ENCODE peak calls at places on chromosomes 7 and 10, in nine cellular contexts. One of them, this sample, is unnamed.

GRCh38 chr10:6579193-6579903 is 728 bp downstream of the PRKCQ start:
- DNase-seq in endothelial cell of umbilical vein: no peak
- DNase-seq in keratinocyte: no peak
- DNase-seq in neural progenitor cell: peak
- DNase-seq in MM.1S: no peak
- DNase-seq in fibroblast of lung: no peak
- DNase-seq in GM23248: no peak
- DNase-seq in IMR-90: no peak
- DNase-seq in K562: peak
- DNase-seq in this sample: peak

GRCh38 chr7:137538361-137538762 is 194.8 kb upstream of the PTN start:
- DNase-seq in endothelial cell of umbilical vein: no peak
- DNase-seq in keratinocyte: no peak
- DNase-seq in neural progenitor cell: no peak
- DNase-seq in MM.1S: no peak
- DNase-seq in fibroblast of lung: peak
- DNase-seq in GM23248: peak
- DNase-seq in IMR-90: peak
- DNase-seq in K562: peak
- DNase-seq in this sample: no peak

GRCh38 chr10:69864321-69864720 is 62.6 kb downstream of the COL13A1 start:
- DNase-seq in endothelial cell of umbilical vein: peak
- DNase-seq in keratinocyte: peak
- DNase-seq in neural progenitor cell: no peak
- DNase-seq in MM.1S: no peak
- DNase-seq in fibroblast of lung: peak
- DNase-seq in GM23248: peak
- DNase-seq in IMR-90: peak
- DNase-seq in K562: no peak
- DNase-seq in this sample: no peak

GRCh38 chr10:235921-236320 is 100.7 kb downstream of the ZMYND11 start:
- DNase-seq in endothelial cell of umbilical vein: peak
- DNase-seq in keratinocyte: no peak
- DNase-seq in neural progenitor cell: no peak
- DNase-seq in MM.1S: no peak
- DNase-seq in fibroblast of lung: no peak
- DNase-seq in GM23248: peak
- DNase-seq in IMR-90: no peak
- DNase-seq in K562: no peak
- DNase-seq in this sample: no peak

GRCh38 chr7:82745820-82746219 is 302.2 kb upstream of the CACNA2D1 start:
- DNase-seq in endothelial cell of umbilical vein: no peak
- DNase-seq in keratinocyte: no peak
- DNase-seq in neural progenitor cell: no peak
- DNase-seq in MM.1S: no peak
- DNase-seq in fibroblast of lung: no peak
- DNase-seq in GM23248: no peak
- DNase-seq in IMR-90: peak
- DNase-seq in K562: no peak
- DNase-seq in this sample: no peak

GRCh38 chr10:130045091-130045652 is 65.5 kb downstream of the C10orf143 start:
- DNase-seq in endothelial cell of umbilical vein: no peak
- DNase-seq in keratinocyte: no peak
- DNase-seq in neural progenitor cell: peak
- DNase-seq in MM.1S: no peak
- DNase-seq in fibroblast of lung: no peak
- DNase-seq in GM23248: peak
- DNase-seq in IMR-90: no peak
- DNase-seq in K562: peak
- DNase-seq in this sample: no peak

GRCh38 chr10:74391786-74392185 is 240.8 kb downstream of the ADK start:
- DNase-seq in endothelial cell of umbilical vein: peak
- DNase-seq in keratinocyte: no peak
- DNase-seq in neural progenitor cell: no peak
- DNase-seq in MM.1S: no peak
- DNase-seq in fibroblast of lung: no peak
- DNase-seq in GM23248: no peak
- DNase-seq in IMR-90: no peak
- DNase-seq in K562: no peak
- DNase-seq in this sample: no peak

GRCh38 chr7:153537271-153537670 is 514.9 kb upstream of the DPP6 start:
- DNase-seq in endothelial cell of umbilical vein: no peak
- DNase-seq in keratinocyte: no peak
- DNase-seq in neural progenitor cell: no peak
- DNase-seq in MM.1S: no peak
- DNase-seq in fibroblast of lung: no peak
- DNase-seq in GM23248: no peak
- DNase-seq in IMR-90: no peak
- DNase-seq in K562: no peak
- DNase-seq in this sample: no peak

GRCh38 chr10:33306756-33307519 is 27.5 kb downstream of the NRP1 start:
- DNase-seq in endothelial cell of umbilical vein: peak
- DNase-seq in keratinocyte: no peak
- DNase-seq in neural progenitor cell: no peak
- DNase-seq in MM.1S: no peak
- DNase-seq in fibroblast of lung: peak
- DNase-seq in GM23248: peak
- DNase-seq in IMR-90: peak
- DNase-seq in K562: no peak
- DNase-seq in this sample: no peak

GRCh38 chr7:135811513-135811912 is 62.9 kb upstream of the FAM180A start:
- DNase-seq in endothelial cell of umbilical vein: no peak
- DNase-seq in keratinocyte: no peak
- DNase-seq in neural progenitor cell: no peak
- DNase-seq in MM.1S: no peak
- DNase-seq in fibroblast of lung: no peak
- DNase-seq in GM23248: peak
- DNase-seq in IMR-90: peak
- DNase-seq in K562: no peak
- DNase-seq in this sample: no peak

DNA sequence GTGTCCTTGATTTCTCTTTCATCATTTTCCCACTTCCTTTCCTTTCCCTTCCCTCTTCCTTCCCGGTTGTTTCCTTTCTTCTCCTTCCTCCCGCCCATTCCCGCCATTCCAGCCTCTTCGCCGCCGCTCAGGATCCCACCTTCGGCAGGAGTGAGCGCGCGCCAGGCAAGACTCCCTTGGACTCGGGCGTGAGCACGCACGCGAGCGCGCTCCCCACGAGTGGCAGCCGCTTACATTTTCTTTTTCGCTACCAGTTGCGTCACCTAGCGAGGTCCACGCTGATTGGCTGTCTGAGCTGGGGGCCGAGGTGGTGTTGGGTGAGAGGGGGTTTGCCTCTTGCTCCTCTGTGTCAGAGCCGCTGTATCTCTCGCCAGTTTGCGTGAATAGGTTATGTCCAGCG is 11.8 kb downstream of the ZAN start:
- DNase-seq in endothelial cell of umbilical vein: peak
- DNase-seq in keratinocyte: no peak
- DNase-seq in neural progenitor cell: no peak
- DNase-seq in MM.1S: no peak
- DNase-seq in fibroblast of lung: peak
- DNase-seq in GM23248: peak
- DNase-seq in IMR-90: peak
- DNase-seq in K562: peak
- DNase-seq in this sample: no peak
- H3K4me2 ChIP-seq in endothelial cell of umbilical vein: no peak
- H3K4me2 ChIP-seq in keratinocyte: peak
- H3K4me2 ChIP-seq in neural progenitor cell: no peak
- H3K4me2 ChIP-seq in MM.1S: no peak
- H3K4me2 ChIP-seq in fibroblast of lung: peak
- H3K4me2 ChIP-seq in GM23248: peak
- H3K4me2 ChIP-seq in IMR-90: peak
- H3K4me2 ChIP-seq in K562: peak
- H3K4me2 ChIP-seq in this sample: no peak

GRCh38 chr7:51472017-51472296 is 155.3 kb upstream of the COBL start:
- DNase-seq in endothelial cell of umbilical vein: no peak
- DNase-seq in keratinocyte: no peak
- DNase-seq in neural progenitor cell: peak
- DNase-seq in MM.1S: no peak
- DNase-seq in fibroblast of lung: no peak
- DNase-seq in GM23248: no peak
- DNase-seq in IMR-90: no peak
- DNase-seq in K562: no peak
- DNase-seq in this sample: no peak
- H3K4me2 ChIP-seq in endothelial cell of umbilical vein: no peak
- H3K4me2 ChIP-seq in keratinocyte: no peak
- H3K4me2 ChIP-seq in neural progenitor cell: peak
- H3K4me2 ChIP-seq in MM.1S: no peak
- H3K4me2 ChIP-seq in fibroblast of lung: no peak
- H3K4me2 ChIP-seq in GM23248: no peak
- H3K4me2 ChIP-seq in IMR-90: no peak
- H3K4me2 ChIP-seq in K562: no peak
- H3K4me2 ChIP-seq in this sample: no peak

GRCh38 chr7:155835446-155836215 is 23.4 kb upstream of the SHH start:
- DNase-seq in endothelial cell of umbilical vein: no peak
- DNase-seq in keratinocyte: no peak
- DNase-seq in neural progenitor cell: peak
- DNase-seq in MM.1S: peak
- DNase-seq in fibroblast of lung: no peak
- DNase-seq in GM23248: no peak
- DNase-seq in IMR-90: no peak
- DNase-seq in K562: no peak
- DNase-seq in this sample: no peak
- H3K4me2 ChIP-seq in endothelial cell of umbilical vein: no peak
- H3K4me2 ChIP-seq in keratinocyte: no peak
- H3K4me2 ChIP-seq in neural progenitor cell: peak
- H3K4me2 ChIP-seq in MM.1S: no peak
- H3K4me2 ChIP-seq in fibroblast of lung: no peak
- H3K4me2 ChIP-seq in GM23248: no peak
- H3K4me2 ChIP-seq in IMR-90: no peak
- H3K4me2 ChIP-seq in K562: no peak
- H3K4me2 ChIP-seq in this sample: no peak

DNA sequence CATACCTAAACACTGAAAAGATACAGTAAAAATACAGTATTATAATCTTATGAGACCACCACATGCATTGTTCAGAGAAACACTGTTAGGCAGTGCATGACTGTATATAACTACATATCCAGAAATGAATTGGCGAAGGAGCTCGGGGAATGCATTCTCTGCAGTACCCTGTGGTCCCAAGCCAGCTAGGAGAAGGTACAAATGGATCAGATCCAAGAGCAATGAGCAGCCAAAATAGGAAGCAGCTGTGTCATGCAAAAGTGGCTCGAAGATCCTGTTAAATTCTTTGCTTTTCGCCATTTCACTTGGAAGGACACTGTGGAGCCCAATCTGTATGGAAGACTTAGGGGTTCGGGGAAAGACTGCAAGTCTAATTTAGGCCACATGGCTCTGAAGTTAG is 334.8 kb downstream of the TNS3 start:
- DNase-seq in endothelial cell of umbilical vein: no peak
- DNase-seq in keratinocyte: no peak
- DNase-seq in neural progenitor cell: no peak
- DNase-seq in MM.1S: no peak
- DNase-seq in fibroblast of lung: no peak
- DNase-seq in GM23248: no peak
- DNase-seq in IMR-90: no peak
- DNase-seq in K562: no peak
- DNase-seq in this sample: no peak
- H3K4me2 ChIP-seq in endothelial cell of umbilical vein: no peak
- H3K4me2 ChIP-seq in keratinocyte: no peak
- H3K4me2 ChIP-seq in neural progenitor cell: no peak
- H3K4me2 ChIP-seq in MM.1S: no peak
- H3K4me2 ChIP-seq in fibroblast of lung: no peak
- H3K4me2 ChIP-seq in GM23248: no peak
- H3K4me2 ChIP-seq in IMR-90: no peak
- H3K4me2 ChIP-seq in K562: no peak
- H3K4me2 ChIP-seq in this sample: no peak

GRCh38 chr10:108443636-108444035 is 1279.1 kb upstream of the SORCS1 start:
- DNase-seq in endothelial cell of umbilical vein: no peak
- DNase-seq in keratinocyte: no peak
- DNase-seq in neural progenitor cell: no peak
- DNase-seq in MM.1S: no peak
- DNase-seq in fibroblast of lung: no peak
- DNase-seq in GM23248: no peak
- DNase-seq in IMR-90: no peak
- DNase-seq in K562: no peak
- DNase-seq in this sample: no peak

GRCh38 chr10:108434818-108435217 is 1270.3 kb upstream of the SORCS1 start:
- DNase-seq in endothelial cell of umbilical vein: no peak
- DNase-seq in keratinocyte: no peak
- DNase-seq in neural progenitor cell: peak
- DNase-seq in MM.1S: no peak
- DNase-seq in fibroblast of lung: no peak
- DNase-seq in GM23248: peak
- DNase-seq in IMR-90: no peak
- DNase-seq in K562: no peak
- DNase-seq in this sample: no peak

DNA sequence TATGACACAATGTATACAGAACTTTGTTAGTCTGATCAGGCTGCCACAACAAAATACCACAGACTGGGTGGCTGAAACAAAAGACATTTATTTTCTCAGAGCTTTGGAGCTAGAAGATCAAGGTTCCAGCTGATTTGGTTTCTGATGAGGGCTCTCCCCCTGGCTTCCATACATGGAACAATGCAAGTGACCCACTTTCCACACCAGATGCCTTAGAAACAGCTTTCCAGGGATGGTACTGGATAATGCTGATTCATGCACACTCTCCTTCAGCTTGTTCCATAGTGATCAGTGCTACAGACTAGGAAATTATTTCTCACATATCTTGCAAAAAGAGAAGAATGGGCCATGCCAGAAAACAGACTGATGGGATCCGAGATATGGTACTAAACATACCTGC is 1274.9 kb upstream of the SORCS1 start:
- DNase-seq in endothelial cell of umbilical vein: no peak
- DNase-seq in keratinocyte: no peak
- DNase-seq in neural progenitor cell: no peak
- DNase-seq in MM.1S: no peak
- DNase-seq in fibroblast of lung: peak
- DNase-seq in GM23248: peak
- DNase-seq in IMR-90: no peak
- DNase-seq in K562: no peak
- DNase-seq in this sample: no peak
- H3K4me2 ChIP-seq in endothelial cell of umbilical vein: no peak
- H3K4me2 ChIP-seq in keratinocyte: no peak
- H3K4me2 ChIP-seq in neural progenitor cell: no peak
- H3K4me2 ChIP-seq in MM.1S: no peak
- H3K4me2 ChIP-seq in fibroblast of lung: no peak
- H3K4me2 ChIP-seq in GM23248: no peak
- H3K4me2 ChIP-seq in IMR-90: no peak
- H3K4me2 ChIP-seq in K562: no peak
- H3K4me2 ChIP-seq in this sample: no peak

GRCh38 chr10:65292551-65292950 is 1633.3 kb upstream of the LRRTM3 start:
- DNase-seq in endothelial cell of umbilical vein: no peak
- DNase-seq in keratinocyte: no peak
- DNase-seq in neural progenitor cell: no peak
- DNase-seq in MM.1S: no peak
- DNase-seq in fibroblast of lung: no peak
- DNase-seq in GM23248: no peak
- DNase-seq in IMR-90: no peak
- DNase-seq in K562: no peak
- DNase-seq in this sample: no peak

GRCh38 chr10:65291276-65291675 is 1634.6 kb upstream of the LRRTM3 start:
- DNase-seq in endothelial cell of umbilical vein: no peak
- DNase-seq in keratinocyte: no peak
- DNase-seq in neural progenitor cell: no peak
- DNase-seq in MM.1S: no peak
- DNase-seq in fibroblast of lung: no peak
- DNase-seq in GM23248: no peak
- DNase-seq in IMR-90: no peak
- DNase-seq in K562: no peak
- DNase-seq in this sample: no peak

GRCh38 chr10:65294329-65294728 is 1631.5 kb upstream of the LRRTM3 start:
- DNase-seq in endothelial cell of umbilical vein: peak
- DNase-seq in keratinocyte: no peak
- DNase-seq in neural progenitor cell: no peak
- DNase-seq in MM.1S: no peak
- DNase-seq in fibroblast of lung: peak
- DNase-seq in GM23248: no peak
- DNase-seq in IMR-90: no peak
- DNase-seq in K562: no peak
- DNase-seq in this sample: no peak
- H3K4me2 ChIP-seq in endothelial cell of umbilical vein: no peak
- H3K4me2 ChIP-seq in keratinocyte: no peak
- H3K4me2 ChIP-seq in neural progenitor cell: no peak
- H3K4me2 ChIP-seq in MM.1S: no peak
- H3K4me2 ChIP-seq in fibroblast of lung: no peak
- H3K4me2 ChIP-seq in GM23248: no peak
- H3K4me2 ChIP-seq in IMR-90: no peak
- H3K4me2 ChIP-seq in K562: no peak
- H3K4me2 ChIP-seq in this sample: no peak